ENCODE peak calls at places on chromosomes 4 and X, in four cellular contexts. V is transverse colon, B is adrenal gland, F is tibial nerve. Y is an unnamed sample.

GRCh38 chrX:118216086-118216485 is 99.5 kb upstream of the KLHL13 start:
- DNase-seq in V (no peak), B (no peak), F (no peak), Y (no peak)

GRCh38 chrX:22024577-22024976 is 7.5 kb upstream of the PHEX start:
- DNase-seq in V (no peak), B (no peak), F (no peak), Y (no peak)

GRCh38 chr4:53321151-53321987 is 44.5 kb downstream of the SCFD2 start:
- DNase-seq in V (no peak), B (no peak), F (no peak), Y (no peak)

GRCh38 chr4:14545796-14546195 is 456.5 kb upstream of the CPEB2 start:
- DNase-seq in V (no peak), B (no peak), F (no peak), Y (no peak)

GRCh38 chrX:111543212-111543762 is 31.8 kb downstream of the SERTM2 start:
- DNase-seq in V (no peak), B (no peak), F (no peak), Y (no peak)

GRCh38 chr4:65502151-65502691 is 168.1 kb downstream of the EPHA5 start:
- DNase-seq in V (no peak), B (no peak), F (no peak), Y (no peak)

GRCh38 chr4:52106701-52107100 is 55.6 kb downstream of the SPATA18 start:
- DNase-seq in V (no peak), B (no peak), F (no peak), Y (peak)

GRCh38 chrX:24444645-24445044 is 20.4 kb upstream of the PDK3 start:
- DNase-seq in V (no peak), B (no peak), F (peak), Y (no peak)

GRCh38 chr4:178745203-178745602 is 1303.0 kb upstream of the AGA start:
- DNase-seq in V (no peak), B (no peak), F (no peak), Y (no peak)

GRCh38 chrX:45479835-45480422 is 279.3 kb upstream of the DIPK2B start:
- DNase-seq in V (no peak), B (no peak), F (no peak), Y (no peak)

GRCh38 chr4:133150643-133151300 is 1.7 kb downstream of the PCDH10 start:
- DNase-seq in V (no peak), B (no peak), F (no peak), Y (no peak)

GRCh38 chrX:150364347-150365050 is 1.4 kb downstream of the MAMLD1 start:
- DNase-seq in V (peak), B (peak), F (peak), Y (no peak)

GRCh38 chr4:176611954-176612353 is 180.8 kb downstream of the VEGFC start:
- DNase-seq in V (no peak), B (no peak), F (no peak), Y (no peak)

GRCh38 chrX:72041166-72041565 is 90.5 kb downstream of the RTL5 start:
- DNase-seq in V (no peak), B (no peak), F (no peak), Y (no peak)

GRCh38 chr4:65668201-65669007 is 1.9 kb downstream of the EPHA5 start:
- DNase-seq in V (no peak), B (peak), F (peak), Y (no peak)

GRCh38 chr4:23388259-23388658 is 501.6 kb downstream of the PPARGC1A start:
- DNase-seq in V (no peak), B (no peak), F (no peak), Y (no peak)

GRCh38 chr4:75512336-75513211 is 1.6 kb downstream of the RCHY1 start:
- DNase-seq in V (no peak), B (no peak), F (no peak), Y (no peak)

GRCh38 chrX:46386511-46386910 is 158.7 kb downstream of the ZNF674 start:
- DNase-seq in V (no peak), B (no peak), F (no peak), Y (no peak)

GRCh38 chr4:15691346-15692140 is 9.9 kb downstream of the FAM200B start:
- DNase-seq in V (no peak), B (no peak), F (no peak), Y (no peak)

GRCh38 chrX:103063918-103064434 is at the start of gene BEX1:
- DNase-seq in V (peak), B (peak), F (no peak), Y (no peak)

GRCh38 chrX:29665532-29665931 is 549.8 kb upstream of the MAGEB2 start:
- DNase-seq in V (no peak), B (no peak), F (no peak), Y (no peak)

GRCh38 chr4:963276-964225 is 9.8 kb downstream of the DGKQ start:
- DNase-seq in V (peak), B (no peak), F (no peak), Y (peak)

GRCh38 chrX:38929966-38930421 is 128.7 kb downstream of the MID1IP1 start:
- DNase-seq in V (no peak), B (no peak), F (no peak), Y (peak)

GRCh38 chr4:99655315-99656081 is 2.1 kb downstream of the C4orf54 start:
- DNase-seq in V (no peak), B (peak), F (no peak), Y (no peak)

GRCh38 chrX:69138512-69138911 is 26.7 kb downstream of the PJA1 start:
- DNase-seq in V (no peak), B (no peak), F (no peak), Y (no peak)

GRCh38 chr4:128519163-128519810 is 231.7 kb upstream of the PGRMC2 start:
- DNase-seq in V (no peak), B (peak), F (no peak), Y (no peak)

DNA sequence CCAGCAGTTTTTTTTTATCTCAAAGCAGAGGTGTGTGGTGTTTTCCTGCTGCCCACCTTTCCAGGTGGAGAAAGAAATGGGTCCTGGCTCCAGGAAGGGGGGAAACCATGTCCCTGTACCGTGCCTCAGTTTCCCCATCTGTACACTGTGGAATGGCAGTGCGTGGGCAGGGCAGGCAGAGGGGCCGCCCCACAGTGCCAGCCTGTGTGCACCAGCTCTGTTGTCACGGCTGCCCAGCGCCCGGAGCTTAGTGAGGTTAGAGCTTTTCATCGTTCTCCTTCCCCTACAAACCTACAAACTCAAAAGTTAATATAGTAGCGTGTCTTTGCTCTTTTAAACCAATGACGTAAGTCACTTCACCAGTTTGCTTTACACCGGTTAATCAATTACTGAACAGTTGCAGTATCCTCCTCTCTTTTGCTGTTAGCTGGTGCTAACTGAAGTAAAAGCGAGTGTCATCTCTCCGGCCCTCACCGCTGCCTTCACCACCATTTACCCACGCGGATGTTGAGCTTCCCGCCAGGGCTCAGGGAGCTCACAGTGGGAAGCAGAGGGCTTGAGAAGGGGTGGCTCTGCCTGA is 114.8 kb upstream of the ADRA2C start:
- DNase-seq in V (no peak), B (no peak), F (no peak), Y (no peak)
- H3K4me3 ChIP-seq in V (no peak), B (no peak), F (no peak), Y (no peak)

DNA sequence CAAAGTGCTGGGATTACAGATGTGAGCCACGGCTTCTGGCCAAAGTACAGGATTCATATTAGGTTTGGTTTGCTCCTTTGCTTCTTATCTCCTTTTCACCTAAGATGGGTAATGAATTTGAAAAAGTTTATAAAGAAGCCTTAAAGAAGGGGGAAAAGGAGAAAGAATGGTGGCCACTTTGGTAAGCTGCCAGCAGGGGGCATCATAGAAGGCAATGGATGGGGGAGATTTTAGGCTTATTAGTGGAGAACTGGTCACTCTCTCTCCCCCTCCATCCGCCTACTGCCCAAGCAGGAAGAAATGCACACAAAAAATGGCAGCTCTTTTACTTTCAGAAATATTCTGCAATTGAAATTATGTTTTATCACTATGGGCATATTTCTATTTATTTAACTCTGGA is 32.0 kb downstream of the SPARCL1 start:
- DNase-seq in V (no peak), B (no peak), F (no peak), Y (no peak)
- TF ChIP-seq CTCF in V (no peak), B (no peak), F (peak), Y (no peak)

GRCh38 chr4:158809611-158810486 is 41.0 kb downstream of the FNIP2 start:
- DNase-seq in V (peak), B (no peak), F (peak), Y (peak)
- TF ChIP-seq POLR2A in V (no peak), B (no peak), F (peak), Y (no peak)

DNA sequence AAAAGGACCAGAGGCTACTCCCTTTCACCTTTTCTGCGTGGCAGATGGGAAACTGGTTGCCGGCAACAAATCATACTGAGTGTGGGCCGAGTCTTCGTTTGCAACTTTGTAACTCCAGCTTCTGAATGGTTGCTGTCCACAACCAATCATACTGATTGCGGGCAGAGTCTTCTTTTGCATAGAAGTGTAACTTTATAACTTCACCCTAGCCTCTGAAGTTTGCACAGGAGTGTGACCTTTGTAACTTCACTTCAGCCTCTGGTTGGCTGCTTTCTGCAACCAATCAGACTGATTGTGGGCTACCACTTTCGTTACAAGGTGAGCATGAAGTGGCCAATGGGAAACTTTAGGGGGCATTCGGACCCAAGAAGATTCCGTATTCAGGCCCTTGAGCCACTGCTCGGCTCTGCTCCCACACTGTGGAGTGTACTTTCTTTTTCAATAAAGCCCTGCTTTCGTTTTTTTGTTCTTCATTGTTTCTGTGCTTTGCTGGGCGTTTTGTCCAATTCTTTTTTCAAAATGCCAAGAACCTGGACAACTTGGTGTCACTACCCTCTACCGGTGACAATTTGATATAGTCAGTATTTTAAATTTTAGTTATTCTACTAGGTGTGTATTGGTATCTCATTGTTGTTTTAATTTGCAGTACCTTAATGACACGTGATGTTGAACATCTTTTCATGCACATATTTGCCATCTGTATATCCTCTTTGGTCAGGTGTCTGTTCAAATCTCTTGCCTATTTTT is 9.0 kb upstream of the PAGE5 start:
- DNase-seq in V (no peak), B (no peak), F (no peak), Y (no peak)
- H3K4me3 ChIP-seq in V (no peak), B (no peak), F (no peak), Y (no peak)

GRCh38 chr4:48558026-48558425 is 68.0 kb downstream of the ZAR1 start:
- DNase-seq in V (no peak), B (no peak), F (no peak), Y (no peak)

GRCh38 chr4:48556268-48556667 is 66.2 kb downstream of the ZAR1 start:
- DNase-seq in V (no peak), B (no peak), F (no peak), Y (no peak)

GRCh38 chr4:48554606-48555005 is 64.6 kb downstream of the ZAR1 start:
- DNase-seq in V (no peak), B (no peak), F (no peak), Y (no peak)

GRCh38 chr4:48553720-48554119 is 63.7 kb downstream of the ZAR1 start:
- DNase-seq in V (no peak), B (no peak), F (no peak), Y (no peak)

DNA sequence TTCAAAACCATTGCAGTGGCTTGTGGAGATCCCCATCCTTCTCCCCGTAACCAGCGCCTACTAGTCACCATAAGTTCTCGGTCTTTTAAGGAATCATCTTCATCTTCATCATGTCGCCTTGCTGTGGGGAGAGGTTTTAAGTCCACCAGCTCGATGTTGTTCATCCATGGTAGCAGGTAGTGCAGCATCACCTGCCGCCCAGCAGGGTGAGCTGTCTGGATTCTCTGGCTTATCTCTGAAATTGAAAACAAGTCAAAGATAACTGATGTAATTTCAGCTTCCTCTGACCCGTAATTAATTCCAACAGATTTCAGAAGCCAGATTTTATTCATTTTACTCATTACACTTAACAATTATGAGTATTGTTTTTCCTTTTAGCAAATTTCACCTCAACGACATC is 67.4 kb downstream of the ZAR1 start:
- DNase-seq in V (no peak), B (no peak), F (no peak), Y (no peak)
- TF ChIP-seq CTCF in V (no peak), B (no peak), F (no peak), Y (no peak)

Y was measured in lower leg skin.